ENCODE peak calls at places on chromosomes 11 and 22, in six cellular contexts. J, R, W, T, E and L are unnamed samples.

GRCh38 chr11:17263803-17264202 is 12.7 kb upstream of the NUCB2 start:
- DNase-seq in W (no peak), R (no peak), J (no peak), T (peak; percentile 83), E (no peak), L (peak; percentile 56)

GRCh38 chr22:45067731-45068130 is 57.9 kb upstream of the PHF21B start:
- DNase-seq in T (no peak), J (no peak), R (no peak), E (no peak), W (no peak), L (peak; percentile 6)

GRCh38 chr22:27780161-27780575 is 21.4 kb downstream of the MN1 start:
- DNase-seq in E (no peak), J (no peak), W (no peak), R (no peak), T (no peak), L (peak; percentile 17)

GRCh38 chr11:8558436-8558835 is 35.6 kb downstream of the STK33 start:
- DNase-seq in J (no peak), E (no peak), R (no peak), W (no peak), T (no peak), L (no peak)

GRCh38 chr11:128095459-128096096 is 491.8 kb downstream of the ETS1 start:
- DNase-seq in J (no peak), W (no peak), R (no peak), E (no peak), T (peak; percentile 86), L (peak; percentile 89)

GRCh38 chr11:118921121-118921928 is 4.4 kb downstream of the BCL9L start:
- DNase-seq in R (no peak), T (peak; percentile 76), J (peak; percentile 93), W (no peak), E (no peak), L (peak; percentile 95)

GRCh38 chr11:82003671-82004148 is 730.0 kb downstream of the FAM181B start:
- DNase-seq in R (no peak), J (no peak), T (no peak), W (no peak), E (no peak), L (no peak)

GRCh38 chr11:58070585-58070984 is 39.8 kb downstream of the OR6Q1 start:
- DNase-seq in E (no peak), W (no peak), T (no peak), R (no peak), J (no peak), L (peak; percentile 28)

GRCh38 chr11:119689318-119689717 is 39.7 kb downstream of the NECTIN1 start:
- DNase-seq in T (no peak), W (no peak), J (no peak), R (no peak), E (no peak), L (no peak)